ENCODE peak calls at places on chromosomes 16 and 17, in four cellular contexts. One of them, this sample, is unnamed. For H3K4me1, the result is how much of the 10 kb centered on the place peaks cover.

GRCh38 chr16:70715860-70716357 is 30.1 kb upstream of the MTSS2 start:
- DNase-seq in GM23248: peak
- DNase-seq in neural progenitor cell: no peak
- DNase-seq in GM23338: no peak
- DNase-seq in this sample: no peak

GRCh38 chr17:21214777-21215541 is 998 bp upstream of the TMEM11 start:
- DNase-seq in GM23248: peak
- DNase-seq in neural progenitor cell: peak
- DNase-seq in GM23338: peak
- DNase-seq in this sample: peak

GRCh38 chr16:30114411-30114810 is 1.1 kb upstream of the GDPD3 start:
- DNase-seq in GM23248: no peak
- DNase-seq in neural progenitor cell: no peak
- DNase-seq in GM23338: no peak
- DNase-seq in this sample: no peak

GRCh38 chr17:77385750-77386501 is 245.2 kb downstream of the SEC14L1 start:
- DNase-seq in GM23248: peak
- DNase-seq in neural progenitor cell: no peak
- DNase-seq in GM23338: no peak
- DNase-seq in this sample: no peak

GRCh38 chr16:28311413-28311812 is 19.1 kb downstream of the SBK1 start:
- DNase-seq in GM23248: no peak
- DNase-seq in neural progenitor cell: no peak
- DNase-seq in GM23338: no peak
- DNase-seq in this sample: no peak

GRCh38 chr17:45824901-45825492 is 19.7 kb upstream of the SPPL2C start:
- DNase-seq in GM23248: no peak
- DNase-seq in neural progenitor cell: peak
- DNase-seq in GM23338: no peak
- DNase-seq in this sample: no peak

GRCh38 chr17:79648181-79648831 is 37.5 kb upstream of the RBFOX3 start:
- DNase-seq in GM23248: no peak
- DNase-seq in neural progenitor cell: no peak
- DNase-seq in GM23338: no peak
- DNase-seq in this sample: no peak

GRCh38 chr17:81980752-81981239 is 3.4 kb downstream of the ASPSCR1 start:
- DNase-seq in GM23248: no peak
- DNase-seq in neural progenitor cell: no peak
- DNase-seq in GM23338: no peak
- DNase-seq in this sample: no peak

GRCh38 chr16:52561910-52562741 is 15.2 kb upstream of the TOX3 start:
- DNase-seq in GM23248: no peak
- DNase-seq in neural progenitor cell: no peak
- DNase-seq in GM23338: no peak
- DNase-seq in this sample: no peak

GRCh38 chr16:64459821-64460220 is 662.0 kb downstream of the CDH11 start:
- DNase-seq in GM23248: peak
- DNase-seq in neural progenitor cell: no peak
- DNase-seq in GM23338: no peak
- DNase-seq in this sample: peak

GRCh38 chr16:74998481-74999207 is at the start of gene ZNRF1:
- DNase-seq in GM23248: peak
- DNase-seq in neural progenitor cell: peak
- DNase-seq in GM23338: peak
- DNase-seq in this sample: peak
- H3K4me1 ChIP-seq in GM23248: under half
- H3K4me1 ChIP-seq in neural progenitor cell: under half
- H3K4me1 ChIP-seq in GM23338: under half
- H3K4me1 ChIP-seq in this sample: under half

DNA sequence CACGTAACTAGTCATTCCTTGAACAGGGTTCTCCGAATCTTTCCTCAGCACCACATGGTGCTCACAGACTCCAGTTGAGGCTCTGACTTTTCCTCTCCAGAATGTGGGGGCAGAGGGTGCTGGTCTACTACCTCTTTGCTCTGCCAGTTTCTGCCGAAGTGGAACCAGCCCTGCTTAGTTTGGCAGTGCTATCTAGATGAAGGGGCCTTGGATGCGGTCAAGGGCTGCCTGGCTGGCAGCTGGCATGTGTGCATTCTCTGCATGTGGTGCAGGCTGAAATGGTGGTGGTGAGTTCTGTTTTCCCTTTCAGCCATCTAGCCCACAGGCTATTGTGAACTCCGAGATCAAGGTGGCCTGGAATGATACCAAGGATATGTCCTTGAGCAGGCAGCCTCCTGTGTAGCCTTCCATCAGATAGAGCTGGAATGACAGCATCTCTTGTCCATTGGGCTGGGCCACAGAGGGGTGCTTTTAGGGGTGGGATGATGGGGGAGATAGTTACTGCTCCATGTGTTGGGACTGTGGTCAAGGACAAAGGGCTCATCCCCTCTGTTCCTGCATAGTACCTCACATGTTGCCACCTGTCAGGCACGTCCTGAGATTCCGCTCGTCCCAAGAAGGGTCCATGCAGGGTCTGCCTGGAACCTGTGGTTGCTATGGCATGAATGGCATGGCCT is 2.0 kb downstream of the DYNLL2 start:
- DNase-seq in GM23248: peak
- DNase-seq in neural progenitor cell: no peak
- DNase-seq in GM23338: no peak
- DNase-seq in this sample: no peak
- H2AFZ ChIP-seq in GM23248: no peak
- H2AFZ ChIP-seq in neural progenitor cell: no peak
- H2AFZ ChIP-seq in GM23338: no peak
- H2AFZ ChIP-seq in this sample: no peak

GRCh38 chr16:57764006-57764340 is 28.4 kb downstream of the KATNB1 start:
- DNase-seq in GM23248: no peak
- DNase-seq in neural progenitor cell: no peak
- DNase-seq in GM23338: no peak
- DNase-seq in this sample: no peak
- H3K4me2 ChIP-seq in GM23248: no peak
- H3K4me2 ChIP-seq in neural progenitor cell: no peak
- H3K4me2 ChIP-seq in GM23338: no peak
- H3K4me2 ChIP-seq in this sample: no peak

GRCh38 chr16:11111891-11112634 is 143.9 kb downstream of the SOCS1 start:
- DNase-seq in GM23248: no peak
- DNase-seq in neural progenitor cell: no peak
- DNase-seq in GM23338: no peak
- DNase-seq in this sample: no peak

GRCh38 chr16:11111166-11111565 is 144.8 kb downstream of the SOCS1 start:
- DNase-seq in GM23248: no peak
- DNase-seq in neural progenitor cell: no peak
- DNase-seq in GM23338: no peak
- DNase-seq in this sample: no peak

GRCh38 chr16:11108466-11108805 is 147.6 kb downstream of the SOCS1 start:
- DNase-seq in GM23248: no peak
- DNase-seq in neural progenitor cell: no peak
- DNase-seq in GM23338: no peak
- DNase-seq in this sample: no peak

GRCh38 chr16:11107781-11108465 is 148.1 kb downstream of the SOCS1 start:
- DNase-seq in GM23248: peak
- DNase-seq in neural progenitor cell: no peak
- DNase-seq in GM23338: no peak
- DNase-seq in this sample: peak

DNA sequence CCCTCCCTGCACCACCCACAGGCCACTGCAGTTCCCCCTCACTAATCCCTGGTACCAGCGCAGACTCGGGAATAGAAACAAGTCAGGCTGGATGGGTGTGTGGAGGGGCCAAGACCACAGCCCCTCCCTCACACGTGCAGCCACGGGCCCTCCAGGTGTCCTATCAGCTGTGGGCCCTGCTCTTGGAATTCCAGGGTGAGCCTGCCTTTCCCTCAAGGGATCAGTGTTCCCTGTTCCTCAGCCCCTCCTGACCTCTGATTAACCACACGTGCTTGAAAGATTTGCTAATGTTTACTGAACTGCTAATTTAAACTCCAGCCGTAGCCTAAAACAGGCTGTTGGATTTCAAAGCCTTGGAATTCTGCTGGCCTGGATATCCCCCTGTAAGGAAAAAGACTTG is 146.5 kb downstream of the SOCS1 start:
- DNase-seq in GM23248: no peak
- DNase-seq in neural progenitor cell: no peak
- DNase-seq in GM23338: no peak
- DNase-seq in this sample: peak
- H3K4me1 ChIP-seq in GM23248: under half
- H3K4me1 ChIP-seq in neural progenitor cell: under half
- H3K4me1 ChIP-seq in GM23338: under half
- H3K4me1 ChIP-seq in this sample: under half

GRCh38 chr16:51114369-51114768 is 36.7 kb downstream of the SALL1 start:
- DNase-seq in GM23248: no peak
- DNase-seq in neural progenitor cell: peak
- DNase-seq in GM23338: peak
- DNase-seq in this sample: no peak
- H2AFZ ChIP-seq in GM23248: no peak
- H2AFZ ChIP-seq in neural progenitor cell: no peak
- H2AFZ ChIP-seq in GM23338: peak
- H2AFZ ChIP-seq in this sample: no peak

DNA sequence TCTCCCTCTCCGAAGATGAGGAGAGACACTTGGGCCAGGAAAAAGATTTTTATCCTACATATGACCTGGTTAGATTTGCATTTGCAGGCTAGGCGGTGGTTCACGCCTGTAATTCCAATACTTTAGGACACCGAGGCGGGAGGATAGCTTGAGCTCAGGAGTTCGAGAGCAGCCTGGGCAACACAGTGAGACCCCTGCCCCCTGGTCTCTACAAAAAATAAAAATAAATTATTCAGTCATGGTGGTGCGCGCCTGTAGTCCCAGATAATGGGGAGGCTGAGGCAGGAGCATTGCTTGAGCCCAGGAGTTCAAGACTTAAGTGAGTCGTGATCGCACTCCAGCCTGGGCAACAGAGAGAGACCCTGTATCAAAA is 7.9 kb upstream of the THAP11 start:
- DNase-seq in GM23248: no peak
- DNase-seq in neural progenitor cell: no peak
- DNase-seq in GM23338: no peak
- DNase-seq in this sample: no peak
- H3K4me2 ChIP-seq in GM23248: peak
- H3K4me2 ChIP-seq in neural progenitor cell: peak
- H3K4me2 ChIP-seq in GM23338: peak
- H3K4me2 ChIP-seq in this sample: peak

GRCh38 chr17:72471296-72471695 is 350.5 kb downstream of the SOX9 start:
- DNase-seq in GM23248: no peak
- DNase-seq in neural progenitor cell: no peak
- DNase-seq in GM23338: no peak
- DNase-seq in this sample: no peak
- H3K4me1 ChIP-seq in GM23248: under half
- H3K4me1 ChIP-seq in neural progenitor cell: under half
- H3K4me1 ChIP-seq in GM23338: under half
- H3K4me1 ChIP-seq in this sample: under half

DNA sequence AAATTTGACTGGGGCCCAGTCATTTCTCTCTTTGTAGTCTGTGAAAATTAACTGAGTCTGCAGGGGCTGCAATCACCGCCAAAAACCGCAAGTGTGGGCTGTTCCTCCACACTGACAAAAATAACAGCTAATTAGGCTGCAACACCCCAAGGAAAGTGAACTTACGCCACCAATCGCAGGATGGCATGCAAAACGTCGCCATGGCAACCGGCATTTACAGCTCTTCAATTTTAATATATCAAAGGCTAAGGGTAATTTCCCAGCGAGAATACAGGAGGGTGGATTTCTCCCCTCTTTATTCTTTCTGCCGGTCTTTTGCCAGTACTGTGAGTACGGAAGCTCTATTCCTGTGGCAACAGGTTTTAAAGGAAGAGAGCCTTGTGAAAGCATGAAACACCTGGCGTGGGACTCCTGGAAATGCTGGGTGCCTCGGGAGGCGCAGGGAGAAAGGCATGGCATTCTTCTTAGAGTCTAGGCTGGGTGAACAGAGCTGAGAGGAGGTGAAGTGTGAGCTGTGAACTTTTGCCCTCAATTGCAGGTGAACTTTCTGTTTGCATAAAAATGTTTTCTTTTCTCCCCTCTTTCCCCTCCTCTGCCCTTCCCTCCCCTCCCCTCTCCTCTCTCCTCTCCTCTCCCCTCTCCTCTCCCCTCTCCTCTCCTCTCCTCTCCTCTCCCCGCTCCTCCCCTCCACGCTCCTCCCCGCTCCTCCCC is 399.7 kb downstream of the XYLT1 start:
- DNase-seq in GM23248: peak
- DNase-seq in neural progenitor cell: peak
- DNase-seq in GM23338: peak
- DNase-seq in this sample: no peak
- H2AFZ ChIP-seq in GM23248: no peak
- H2AFZ ChIP-seq in neural progenitor cell: no peak
- H2AFZ ChIP-seq in GM23338: peak
- H2AFZ ChIP-seq in this sample: no peak